ENCODE peak calls at places on chromosome 2, in five cellular contexts. O is heart left ventricle, Z is AG10803, Q is upper lobe of right lung, W is tibial nerve. Y is an unnamed sample.

GRCh38 chr2:124333789-124334188 is 308.7 kb downstream of the CNTNAP5 start:
- DNase-seq in O (no peak), Z (no peak), Q (no peak), W (no peak), Y (no peak)

GRCh38 chr2:238813109-238813508 is 34.8 kb upstream of the TWIST2 start:
- DNase-seq in O (no peak), Z (no peak), Q (no peak), W (no peak), Y (no peak)

GRCh38 chr2:2840101-2840531 is 509.0 kb upstream of the MYT1L start:
- DNase-seq in O (no peak), Z (no peak), Q (no peak), W (no peak), Y (no peak)

GRCh38 chr2:211454684-211455083 is 898.3 kb downstream of the CPS1 start:
- DNase-seq in O (no peak), Z (no peak), Q (no peak), W (no peak), Y (no peak)

GRCh38 chr2:170817247-170817998 is 736 bp downstream of the GAD1 start:
- DNase-seq in O (no peak), Z (peak), Q (no peak), W (no peak), Y (peak)

GRCh38 chr2:23656597-23656973 is 270.3 kb downstream of the ATAD2B start:
- DNase-seq in O (no peak), Z (no peak), Q (no peak), W (no peak), Y (peak)

GRCh38 chr2:225004531-225004930 is 37.7 kb downstream of the DOCK10 start:
- DNase-seq in O (no peak), Z (peak), Q (no peak), W (no peak), Y (no peak)

GRCh38 chr2:51153236-51153635 is 121.3 kb upstream of the NRXN1 start:
- DNase-seq in O (no peak), Z (no peak), Q (no peak), W (no peak), Y (no peak)

GRCh38 chr2:939936-940620 is 10.6 kb upstream of the SNTG2 start:
- DNase-seq in O (no peak), Z (peak), Q (no peak), W (no peak), Y (peak)

GRCh38 chr2:48941908-48942307 is 186.4 kb upstream of the LHCGR start:
- DNase-seq in O (no peak), Z (no peak), Q (no peak), W (no peak), Y (no peak)

GRCh38 chr2:165870346-165870745 is 76.3 kb upstream of the GALNT3 start:
- DNase-seq in O (no peak), Z (no peak), Q (no peak), W (no peak), Y (no peak)

GRCh38 chr2:141589314-141589713 is 541.5 kb downstream of the LRP1B start:
- DNase-seq in O (no peak), Z (no peak), Q (no peak), W (no peak), Y (no peak)

GRCh38 chr2:203659650-203660049 is 46.8 kb upstream of the CD28 start:
- DNase-seq in O (no peak), Z (no peak), Q (no peak), W (no peak), Y (no peak)

GRCh38 chr2:174344716-174345472 is 10.1 kb downstream of the SP9 start:
- DNase-seq in O (no peak), Z (peak), Q (no peak), W (no peak), Y (no peak)

GRCh38 chr2:55862673-55863390 is 60.8 kb downstream of the EFEMP1 start:
- DNase-seq in O (peak), Z (peak), Q (no peak), W (peak), Y (peak)

GRCh38 chr2:48733067-48733503 is 22.4 kb downstream of the LHCGR start:
- DNase-seq in O (no peak), Z (no peak), Q (no peak), W (no peak), Y (no peak)

GRCh38 chr2:171963198-171963597 is 36.6 kb upstream of the METAP1D start:
- DNase-seq in O (no peak), Z (no peak), Q (no peak), W (no peak), Y (no peak)

GRCh38 chr2:217903859-217904613 is 98.8 kb downstream of the TNS1 start:
- DNase-seq in O (peak), Z (peak), Q (peak), W (peak), Y (peak)

GRCh38 chr2:96157649-96158553 is 12.7 kb upstream of the DUSP2 start:
- DNase-seq in O (no peak), Z (no peak), Q (peak), W (no peak), Y (no peak)

GRCh38 chr2:161825429-161825828 is 201.2 kb downstream of the SLC4A10 start:
- DNase-seq in O (no peak), Z (no peak), Q (no peak), W (no peak), Y (no peak)

GRCh38 chr2:71963295-71963694 is 184.4 kb downstream of the CYP26B1 start:
- DNase-seq in O (no peak), Z (peak), Q (no peak), W (no peak), Y (peak)

GRCh38 chr2:47008381-47009280 is 93.0 kb upstream of the MCFD2 start:
- DNase-seq in O (peak), Z (peak), Q (no peak), W (no peak), Y (peak)

GRCh38 chr2:145812163-145812554 is 1292.2 kb upstream of the ZEB2 start:
- DNase-seq in O (no peak), Z (no peak), Q (no peak), W (no peak), Y (no peak)

GRCh38 chr2:207409525-207409924 is 120.2 kb upstream of the CREB1 start:
- DNase-seq in O (no peak), Z (no peak), Q (no peak), W (no peak), Y (peak)

GRCh38 chr2:217880891-217881290 is 121.9 kb downstream of the TNS1 start:
- DNase-seq in O (peak), Z (no peak), Q (no peak), W (no peak), Y (no peak)

GRCh38 chr2:101860157-101860556 is 131.6 kb upstream of the IL1R2 start:
- DNase-seq in O (no peak), Z (no peak), Q (no peak), W (no peak), Y (no peak)

GRCh38 chr2:172554352-172555271 is 1.3 kb upstream of the PDK1 start:
- DNase-seq in O (no peak), Z (no peak), Q (no peak), W (no peak), Y (no peak)

GRCh38 chr2:53724511-53724910 is 43.1 kb upstream of the CHAC2 start:
- DNase-seq in O (no peak), Z (peak), Q (no peak), W (no peak), Y (peak)

GRCh38 chr2:118843492-118844132 is 3.8 kb downstream of the EN1 start:
- DNase-seq in O (no peak), Z (no peak), Q (no peak), W (no peak), Y (no peak)
- H3K4me3 ChIP-seq in O (no peak), Z (peak), Q (no peak), W (no peak), Y (no peak)

GRCh38 chr2:127674241-127675209 is 805 bp downstream of the LIMS2 start:
- DNase-seq in O (no peak), Z (peak), Q (no peak), W (no peak), Y (peak)
- H3K4me3 ChIP-seq in O (peak), Z (peak), Q (peak), W (peak), Y (peak)

DNA sequence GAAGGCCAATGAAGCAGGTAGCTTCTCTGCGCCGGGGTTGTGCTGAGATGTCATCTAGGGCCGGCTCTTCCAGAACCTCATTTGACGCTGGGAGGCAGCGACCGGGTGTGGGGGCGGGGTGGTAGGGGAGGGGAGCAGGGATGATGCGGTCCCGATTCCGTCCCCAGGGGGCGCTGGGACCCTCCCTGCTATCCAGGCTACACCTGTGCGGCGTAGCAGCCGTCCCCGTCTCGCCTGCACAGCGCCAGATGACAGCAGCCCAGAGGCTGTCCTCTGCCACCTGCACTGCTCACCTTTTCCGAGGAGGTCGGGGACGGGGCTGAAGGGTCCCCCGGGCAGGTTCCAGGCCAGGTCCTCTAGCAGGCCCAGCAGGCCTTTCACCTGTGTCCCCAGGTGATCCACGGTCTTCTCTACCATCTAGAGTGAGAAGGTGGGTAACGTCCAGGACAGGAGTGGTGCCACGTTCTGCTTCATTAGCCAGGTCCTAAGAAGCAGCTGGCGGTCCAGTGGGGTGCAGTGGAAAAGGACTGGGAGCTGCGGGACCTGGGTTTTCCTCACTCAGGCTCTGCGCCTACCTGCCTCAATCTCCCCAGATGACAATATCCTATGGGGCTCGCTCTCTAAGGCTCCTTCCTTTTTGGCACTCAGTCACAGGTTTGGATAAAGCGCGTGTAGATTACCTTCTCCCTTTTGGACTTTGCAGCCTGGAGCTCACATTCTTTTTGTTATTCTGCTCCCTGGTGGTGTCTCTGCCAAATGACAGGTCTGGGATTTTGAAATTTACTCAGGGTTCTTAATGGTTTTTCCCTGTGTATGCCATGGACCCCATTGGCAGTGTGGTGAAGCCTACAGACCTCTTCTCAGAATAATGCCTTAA is 56.0 kb upstream of the RAB6C start:
- DNase-seq in O (no peak), Z (peak), Q (no peak), W (no peak), Y (peak)
- H3K4me3 ChIP-seq in O (no peak), Z (no peak), Q (no peak), W (no peak), Y (peak)

DNA sequence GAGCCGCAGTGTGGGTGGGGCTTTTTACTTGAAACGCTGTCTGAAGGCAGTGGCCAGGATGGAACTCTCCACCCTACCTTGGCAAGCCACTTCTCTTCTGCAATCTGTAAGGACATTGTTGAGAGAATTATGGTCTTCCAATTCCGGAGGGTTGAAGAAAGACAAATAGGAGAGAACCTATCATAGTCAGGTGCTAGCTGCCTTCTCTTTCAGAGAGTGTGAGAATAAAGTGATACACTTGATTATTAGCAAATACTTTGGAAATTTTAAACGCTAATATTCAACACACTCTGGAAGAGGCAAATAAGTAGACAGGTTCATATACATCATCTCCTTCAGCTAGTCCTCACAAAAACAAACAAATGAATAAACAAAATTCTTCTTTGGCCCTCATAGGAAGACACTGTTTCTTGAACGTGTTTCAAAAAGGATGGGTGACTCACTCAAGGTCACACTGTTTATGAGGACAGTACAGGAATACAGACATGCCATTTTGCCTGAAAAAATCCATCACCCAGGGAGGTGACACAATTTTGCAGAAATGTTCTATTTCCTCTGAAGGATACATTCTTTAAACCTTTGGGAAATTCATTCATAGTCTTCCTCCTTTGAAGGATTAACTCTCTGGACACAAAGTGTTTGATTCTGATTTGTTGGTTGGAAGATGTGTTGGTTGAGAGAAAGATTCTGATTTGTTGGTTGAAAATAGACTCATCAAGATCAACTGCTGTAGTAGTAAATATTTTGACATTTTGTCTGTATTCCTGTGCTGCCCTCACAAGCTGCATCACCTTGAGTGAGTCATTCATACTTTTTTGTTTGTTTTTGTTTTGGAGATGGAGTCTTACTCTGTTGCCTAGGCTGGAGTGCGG is 2.2 kb upstream of the IL1RN start:
- DNase-seq in O (no peak), Z (peak), Q (no peak), W (no peak), Y (no peak)
- H3K4me3 ChIP-seq in O (no peak), Z (no peak), Q (no peak), W (no peak), Y (no peak)

GRCh38 chr2:128492966-128493811 is 174.5 kb upstream of the HS6ST1 start:
- DNase-seq in O (no peak), Z (no peak), Q (peak), W (no peak), Y (no peak)

GRCh38 chr2:128490881-128491778 is 172.5 kb upstream of the HS6ST1 start:
- DNase-seq in O (no peak), Z (no peak), Q (peak), W (no peak), Y (no peak)

GRCh38 chr2:128490321-128490720 is 171.7 kb upstream of the HS6ST1 start:
- DNase-seq in O (no peak), Z (no peak), Q (peak), W (no peak), Y (no peak)

GRCh38 chr2:128493880-128494279 is 175.2 kb upstream of the HS6ST1 start:
- DNase-seq in O (no peak), Z (no peak), Q (no peak), W (no peak), Y (no peak)

GRCh38 chr2:128491845-128492244 is 173.2 kb upstream of the HS6ST1 start:
- DNase-seq in O (no peak), Z (no peak), Q (peak), W (no peak), Y (no peak)
- H3K4me3 ChIP-seq in O (no peak), Z (no peak), Q (no peak), W (no peak), Y (no peak)

GRCh38 chr2:138779451-138780440 is at the start of gene NXPH2:
- DNase-seq in O (no peak), Z (no peak), Q (no peak), W (no peak), Y (peak)

GRCh38 chr2:138780451-138780880 is 276 bp upstream of the NXPH2 start:
- DNase-seq in O (no peak), Z (no peak), Q (no peak), W (no peak), Y (peak)

GRCh38 chr2:138775725-138776124 is 4.5 kb downstream of the NXPH2 start:
- DNase-seq in O (no peak), Z (no peak), Q (no peak), W (no peak), Y (no peak)

GRCh38 chr2:138780908-138781307 is 718 bp upstream of the NXPH2 start:
- DNase-seq in O (no peak), Z (no peak), Q (no peak), W (no peak), Y (no peak)

DNA sequence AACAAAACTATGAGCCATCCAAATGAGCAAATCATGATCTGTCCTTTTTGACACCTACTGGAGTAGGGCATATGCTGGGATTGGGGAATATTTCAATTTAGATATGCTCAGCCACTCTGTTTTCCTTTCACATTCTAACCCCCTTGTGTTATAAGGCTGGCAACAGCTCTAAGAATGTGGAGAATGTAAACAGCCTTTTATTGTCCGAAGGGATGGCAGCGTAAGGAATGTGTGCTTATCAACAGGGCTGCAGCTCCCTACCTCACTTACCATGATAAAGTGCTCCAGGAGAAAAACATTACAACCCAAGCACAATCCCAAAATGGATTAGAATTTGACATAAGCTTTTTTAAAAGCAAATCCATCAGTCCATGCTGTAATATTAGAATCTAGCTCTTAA is 2.2 kb downstream of the NXPH2 start:
- DNase-seq in O (no peak), Z (peak), Q (no peak), W (no peak), Y (peak)
- H3K4me3 ChIP-seq in O (no peak), Z (no peak), Q (no peak), W (no peak), Y (no peak)

Y was measured in cardiac muscle cell.